ENCODE peak calls at places on chromosomes 13 and 19, in six cellular contexts. R is cardiac muscle cell; L is activated CD4-positive, alpha-beta T cell treated with anti-CD3 and anti-CD28 coated beads for 1 hour; H is upper lobe of right lung; T is iris pigment epithelial cell; K is effector memory CD4-positive, alpha-beta T cell. P is an unnamed sample.

GRCh38 chr19:37817180-37817911 is 38.0 kb upstream of the ZNF573 start:
- DNase-seq in R (peak; percentile 64), L (peak; percentile 17), H (peak; percentile 84), T (peak; percentile 57), K (no peak), P (peak; percentile 37)

GRCh38 chr13:32126298-32126697 is 94.7 kb downstream of the FRY start:
- DNase-seq in R (no peak), L (no peak), H (no peak), T (peak; percentile 28), K (no peak), P (no peak)

GRCh38 chr19:32296694-32297093 is 48.7 kb upstream of the ZNF507 start:
- DNase-seq in R (peak; percentile 4), L (no peak), H (no peak), T (no peak), K (no peak), P (no peak)

GRCh38 chr13:26017196-26017921 is 34.5 kb downstream of the SHISA2 start:
- DNase-seq in R (peak; percentile 54), L (no peak), H (peak; percentile 83), T (no peak), K (no peak), P (no peak)

GRCh38 chr13:114286808-114287207 is 5.4 kb downstream of the UPF3A start:
- DNase-seq in R (no peak), L (no peak), H (no peak), T (peak; percentile 43), K (no peak), P (no peak)

GRCh38 chr13:113860579-113861432 is 3.1 kb downstream of the GAS6 start:
- DNase-seq in R (peak; percentile 51), L (no peak), H (peak; percentile 80), T (no peak), K (no peak), P (no peak)

GRCh38 chr19:30968210-30968609 is 381.0 kb downstream of the TSHZ3 start:
- DNase-seq in R (no peak), L (no peak), H (no peak), T (no peak), K (no peak), P (no peak)

GRCh38 chr13:113967206-113967720 is 6.6 kb downstream of the C13orf46 start:
- DNase-seq in R (no peak), L (no peak), H (peak; percentile 46), T (no peak), K (no peak), P (no peak)

GRCh38 chr13:66099825-66100224 is 1130.3 kb downstream of the PCDH9 start:
- DNase-seq in R (no peak), L (no peak), H (no peak), T (no peak), K (no peak), P (no peak)

GRCh38 chr19:45547965-45548609 is 36.5 kb downstream of the OPA3 start:
- DNase-seq in R (peak; percentile 29), L (no peak), H (no peak), T (no peak), K (no peak), P (no peak)

GRCh38 chr13:100895656-100896055 is 221.1 kb upstream of the TMTC4 start:
- DNase-seq in R (no peak), L (no peak), H (no peak), T (no peak), K (no peak), P (no peak)

GRCh38 chr19:42422576-42423461 is 4.4 kb downstream of the LIPE start:
- DNase-seq in R (no peak), L (peak; percentile 33), H (peak; percentile 74), T (no peak), K (peak; percentile 35), P (peak; percentile 57)

GRCh38 chr19:10333758-10334339 is 520 bp upstream of the RAVER1 start:
- DNase-seq in R (no peak), L (no peak), H (no peak), T (peak; percentile 18), K (no peak), P (no peak)

GRCh38 chr13:74135306-74136088 is 1.3 kb upstream of the KLF12 start:
- DNase-seq in R (peak; percentile 82), L (peak; percentile 28), H (peak; percentile 84), T (peak; percentile 81), K (peak; percentile 37), P (peak; percentile 49)

GRCh38 chr13:20461481-20461859 is 64.2 kb downstream of the CRYL1 start:
- DNase-seq in R (peak; percentile 52), L (no peak), H (no peak), T (peak; percentile 67), K (no peak), P (no peak)

GRCh38 chr13:112448621-112449544 is 72.7 kb downstream of the SPACA7 start:
- DNase-seq in R (no peak), L (no peak), H (no peak), T (no peak), K (no peak), P (no peak)

GRCh38 chr13:52846567-52847321 is 1.7 kb downstream of the PCDH8 start:
- DNase-seq in R (peak; percentile 51), L (no peak), H (peak; percentile 73), T (peak; percentile 10), K (no peak), P (no peak)

GRCh38 chr19:504634-505033 is 2.7 kb upstream of the TPGS1 start:
- DNase-seq in R (no peak), L (no peak), H (no peak), T (no peak), K (no peak), P (no peak)

GRCh38 chr13:81395368-81395767 is 1054.4 kb upstream of the SPRY2 start:
- DNase-seq in R (peak; percentile 5), L (no peak), H (no peak), T (no peak), K (no peak), P (no peak)

GRCh38 chr13:49241296-49241695 is 6.4 kb upstream of the CDADC1 start:
- DNase-seq in R (no peak), L (no peak), H (no peak), T (no peak), K (no peak), P (no peak)

GRCh38 chr19:43662487-43662886 is 7.5 kb downstream of the PLAUR start:
- DNase-seq in R (peak; percentile 38), L (no peak), H (no peak), T (peak; percentile 15), K (no peak), P (no peak)

GRCh38 chr19:48480476-48481190 is 11.5 kb downstream of the CYTH2 start:
- DNase-seq in R (peak; percentile 49), L (peak; percentile 28), H (peak; percentile 76), T (peak; percentile 44), K (peak; percentile 34), P (peak; percentile 74)